ENCODE peak calls at places on chromosomes 2 and 18, in ten cellular contexts. V is left cardiac atrium; B is upper lobe of right lung; R is pulmonary artery endothelial cell; J is T1000; I is Ammon's horn; A is CD8-positive, alpha-beta memory T cell; G is fibroblast of mammary gland; O is germinal center; D is glutamatergic neuron. T is an unnamed sample.

GRCh38 chr2:9761547-9761946 is 81.7 kb upstream of the TAF1B start:
- DNase-seq in D (no peak), I (peak), J (no peak), B (peak), G (no peak), O (no peak), A (no peak), V (peak), R (no peak), T (no peak)

GRCh38 chr18:78492813-78493371 is 486.7 kb upstream of the SALL3 start:
- DNase-seq in A (no peak), D (no peak), G (no peak), B (no peak), I (no peak), R (no peak), J (no peak), O (no peak), V (no peak), T (no peak)

GRCh38 chr18:38427234-38427633 is 861.6 kb upstream of the CELF4 start:
- DNase-seq in B (no peak), V (no peak), D (peak), A (no peak), I (no peak), O (no peak), R (no peak), J (no peak), G (no peak), T (peak)

GRCh38 chr2:166126014-166126639 is 1.7 kb downstream of the SCN1A start:
- DNase-seq in A (no peak), V (no peak), G (peak), O (no peak), J (no peak), R (no peak), B (peak), I (no peak), D (no peak), T (no peak)

GRCh38 chr2:153477096-153477555 is 1.4 kb downstream of the RPRM start:
- DNase-seq in R (no peak), I (no peak), J (peak), A (no peak), D (peak), V (no peak), G (no peak), B (no peak), O (no peak), T (no peak)

GRCh38 chr2:85997016-85997970 is 108.4 kb downstream of the POLR1A start:
- DNase-seq in B (no peak), R (no peak), D (no peak), O (no peak), A (no peak), G (no peak), I (peak), V (peak), J (no peak), T (no peak)

GRCh38 chr18:65768379-65768778 is 17.6 kb downstream of the CDH7 start:
- DNase-seq in J (peak), B (no peak), R (no peak), A (no peak), G (no peak), O (no peak), V (no peak), D (no peak), I (no peak), T (no peak)

GRCh38 chr2:28117104-28117596 is 226.6 kb downstream of the BABAM2 start:
- DNase-seq in O (no peak), V (no peak), D (no peak), I (no peak), B (no peak), A (no peak), R (no peak), G (no peak), J (no peak), T (no peak)

GRCh38 chr2:25586726-25587144 is 86.6 kb downstream of the DTNB start:
- DNase-seq in G (peak), B (no peak), V (no peak), D (no peak), R (no peak), I (peak), A (no peak), O (no peak), J (no peak), T (no peak)

GRCh38 chr2:212915121-212915782 is 236.2 kb downstream of the IKZF2 start:
- DNase-seq in R (no peak), B (no peak), G (peak), J (no peak), O (no peak), I (no peak), A (no peak), V (no peak), D (no peak), T (no peak)

GRCh38 chr18:45167631-45168225 is 447.5 kb upstream of the SLC14A2 start:
- DNase-seq in D (no peak), A (no peak), V (no peak), I (peak), B (no peak), J (no peak), G (peak), R (no peak), O (no peak), T (no peak)

GRCh38 chr2:178723786-178724346 is 83.4 kb downstream of the TTN start:
- DNase-seq in D (no peak), J (no peak), I (no peak), V (no peak), R (no peak), O (no peak), A (no peak), B (no peak), G (no peak), T (no peak)

GRCh38 chr2:217593732-217594131 is 409.1 kb downstream of the TNS1 start:
- DNase-seq in V (no peak), J (no peak), R (no peak), A (no peak), I (no peak), G (no peak), O (peak), D (no peak), B (no peak), T (peak)